ENCODE peak calls at places on chromosome 2, in five cellular contexts. Q, P, Y, L and J are unnamed samples.

GRCh38 chr2:134728163-134728562 is 9.4 kb upstream of the TMEM163 start:
- DNase-seq in Y (no peak), L (no peak), P (no peak), Q (peak; percentile 25), J (no peak)

GRCh38 chr2:100893753-100894530 is 74.0 kb downstream of the NPAS2 start:
- DNase-seq in Y (no peak), L (no peak), P (no peak), Q (peak; percentile 53), J (no peak)

GRCh38 chr2:218291318-218291933 is 877 bp downstream of the TMBIM1 start:
- DNase-seq in Y (no peak), P (no peak), L (no peak), Q (peak; percentile 36), J (no peak)

GRCh38 chr2:110097506-110098220 is 18.0 kb downstream of the MALL start:
- DNase-seq in P (no peak), Q (no peak), L (peak; percentile 52), Y (peak; percentile 49), J (no peak)

GRCh38 chr2:241061275-241061674 is 40.8 kb downstream of the MTERF4 start:
- DNase-seq in L (no peak), Q (peak; percentile 86), P (no peak), Y (no peak), J (no peak)

GRCh38 chr2:36290306-36290705 is 65.3 kb upstream of the CRIM1 start:
- DNase-seq in Q (no peak), L (no peak), Y (no peak), P (no peak), J (no peak)

GRCh38 chr2:65130440-65131175 is 702 bp upstream of the RAB1A start:
- DNase-seq in P (no peak), Q (no peak), Y (no peak), L (no peak), J (no peak)

GRCh38 chr2:234495076-234495800 is 1.6 kb downstream of the ARL4C start:
- DNase-seq in Y (no peak), P (no peak), L (no peak), Q (no peak), J (no peak)

GRCh38 chr2:235244497-235245215 is 249.2 kb upstream of the AGAP1 start:
- DNase-seq in Q (no peak), L (no peak), Y (no peak), P (no peak), J (no peak)

GRCh38 chr2:97999536-97999935 is 3.8 kb upstream of the TMEM131 start:
- DNase-seq in L (no peak), P (no peak), Y (no peak), Q (no peak), J (no peak)

GRCh38 chr2:234331566-234331965 is 165.3 kb downstream of the ARL4C start:
- DNase-seq in P (no peak), L (no peak), Q (no peak), Y (no peak), J (no peak)

GRCh38 chr2:111897924-111898702 is at the start of gene MERTK:
- DNase-seq in P (no peak), Q (peak; percentile 78), L (peak; percentile 92), Y (peak; percentile 72), J (no peak)

GRCh38 chr2:74887961-74888670 is 54.2 kb downstream of the HK2 start:
- DNase-seq in Y (no peak), P (no peak), L (no peak), Q (no peak), J (no peak)

GRCh38 chr2:104863585-104864279 is 9.8 kb downstream of the POU3F3 start:
- DNase-seq in P (no peak), Y (no peak), L (no peak), Q (no peak), J (no peak)

DNA sequence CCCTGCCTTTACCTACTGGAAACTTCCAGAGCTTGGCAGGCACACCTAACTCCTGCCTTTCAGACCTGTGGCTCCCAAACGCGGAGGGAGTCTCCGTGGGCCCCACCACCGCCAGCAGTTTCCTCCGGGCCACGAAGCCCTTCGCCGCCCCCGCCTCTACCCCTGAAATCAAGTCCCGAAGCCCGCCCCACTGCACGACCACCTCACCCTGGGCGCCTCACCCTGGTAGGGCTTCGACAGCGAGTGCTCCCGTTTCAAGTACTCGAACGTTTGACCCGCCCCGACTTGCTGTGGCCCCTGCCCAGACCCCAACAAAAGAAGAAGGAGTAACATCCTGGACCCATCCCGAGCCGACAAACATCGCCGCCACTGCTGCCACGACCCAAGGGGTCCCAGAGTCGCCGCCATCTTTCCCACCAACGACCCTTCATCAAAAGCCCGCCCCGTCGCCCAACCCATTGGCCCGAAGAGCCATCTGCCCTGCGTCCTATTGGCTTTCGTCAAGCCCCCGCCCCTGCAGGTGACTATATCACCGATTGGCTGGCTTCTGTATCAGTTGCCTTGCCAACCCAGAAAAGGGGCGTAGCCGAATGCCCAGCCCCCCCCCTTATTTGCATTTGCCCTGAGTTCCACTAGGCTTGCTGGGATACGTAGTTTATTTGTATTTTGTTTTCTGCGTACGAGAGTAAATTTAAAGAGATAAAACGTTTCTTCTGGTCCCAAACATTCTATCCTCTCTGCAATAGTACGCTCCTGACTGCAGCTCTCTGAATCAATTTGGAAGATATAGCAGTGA is at the start of gene LMAN2L:
- DNase-seq in P (peak; percentile 91), L (peak; percentile 99), Y (peak; percentile 99), Q (peak; percentile 97), J (peak; percentile 59)
- TF ChIP-seq CTCF in P (no peak), L (no peak), Y (no peak), Q (no peak), J (peak; percentile 4)

GRCh38 chr2:127408807-127409099 is 9.5 kb upstream of the PROC start:
- DNase-seq in P (no peak), Y (no peak), Q (no peak), L (no peak), J (no peak)
- H3K4me3 ChIP-seq in P (no peak overlapping the region), Y (peak overlapping the region; percentile 54), Q (no peak overlapping the region), L (peak overlapping the region; percentile 71), J (peak overlapping the region; percentile 56)

GRCh38 chr2:80852079-80852807 is 547.7 kb upstream of the LRRTM1 start:
- DNase-seq in Q (no peak), L (no peak), P (no peak), Y (no peak), J (no peak)
- TF ChIP-seq CTCF in Q (no peak), L (no peak), P (peak; percentile 26), Y (no peak), J (no peak)

GRCh38 chr2:5725794-5726463 is 33.7 kb downstream of the SOX11 start:
- DNase-seq in Q (peak; percentile 0), L (no peak), P (peak; percentile 49), Y (no peak), J (no peak)
- H3K4me3 ChIP-seq in Q (no peak overlapping the region), L (peak overlapping the region; percentile 61), P (peak overlapping the region; percentile 15), Y (no peak overlapping the region), J (peak overlapping the region; percentile 46)